ENCODE peak calls at places on chromosomes 6 and 20, in four cellular contexts. One of them, this sample, is unnamed.

GRCh38 chr20:8043687-8044278 is 24.2 kb upstream of the TMX4 start:
- DNase-seq in AG04449: no peak
- DNase-seq in activated CD8-positive, alpha-beta T cell treated with anti-CD3 and anti-CD28 coated beads for 36 hours: peak; percentile 14
- DNase-seq in type B pancreatic cell: no peak
- DNase-seq in this sample: peak; percentile 20

GRCh38 chr20:325043-325888 is at the start of gene SOX12:
- DNase-seq in AG04449: no peak
- DNase-seq in activated CD8-positive, alpha-beta T cell treated with anti-CD3 and anti-CD28 coated beads for 36 hours: peak; percentile 98
- DNase-seq in type B pancreatic cell: peak; percentile 100
- DNase-seq in this sample: no peak

GRCh38 chr6:35146453-35146852 is 5.3 kb upstream of the TCP11 start:
- DNase-seq in AG04449: no peak
- DNase-seq in activated CD8-positive, alpha-beta T cell treated with anti-CD3 and anti-CD28 coated beads for 36 hours: peak; percentile 64
- DNase-seq in type B pancreatic cell: no peak
- DNase-seq in this sample: peak; percentile 12

GRCh38 chr20:48621256-48622078 is 206.3 kb downstream of the PREX1 start:
- DNase-seq in AG04449: no peak
- DNase-seq in activated CD8-positive, alpha-beta T cell treated with anti-CD3 and anti-CD28 coated beads for 36 hours: no peak
- DNase-seq in type B pancreatic cell: no peak
- DNase-seq in this sample: no peak

GRCh38 chr6:63806573-63806913 is 170.9 kb downstream of the PHF3 start:
- DNase-seq in AG04449: no peak
- DNase-seq in activated CD8-positive, alpha-beta T cell treated with anti-CD3 and anti-CD28 coated beads for 36 hours: no peak
- DNase-seq in type B pancreatic cell: no peak
- DNase-seq in this sample: no peak

GRCh38 chr6:89260310-89260709 is 43.2 kb upstream of the GABRR1 start:
- DNase-seq in AG04449: no peak
- DNase-seq in activated CD8-positive, alpha-beta T cell treated with anti-CD3 and anti-CD28 coated beads for 36 hours: no peak
- DNase-seq in type B pancreatic cell: no peak
- DNase-seq in this sample: no peak

GRCh38 chr6:22045261-22045912 is 251.4 kb downstream of the PRL start:
- DNase-seq in AG04449: no peak
- DNase-seq in activated CD8-positive, alpha-beta T cell treated with anti-CD3 and anti-CD28 coated beads for 36 hours: no peak
- DNase-seq in type B pancreatic cell: no peak
- DNase-seq in this sample: no peak

GRCh38 chr6:167307342-167307955 is 16.3 kb downstream of the UNC93A start:
- DNase-seq in AG04449: no peak
- DNase-seq in activated CD8-positive, alpha-beta T cell treated with anti-CD3 and anti-CD28 coated beads for 36 hours: no peak
- DNase-seq in type B pancreatic cell: no peak
- DNase-seq in this sample: no peak

GRCh38 chr6:87656857-87657256 is 45.2 kb downstream of the AKIRIN2 start:
- DNase-seq in AG04449: no peak
- DNase-seq in activated CD8-positive, alpha-beta T cell treated with anti-CD3 and anti-CD28 coated beads for 36 hours: no peak
- DNase-seq in type B pancreatic cell: no peak
- DNase-seq in this sample: no peak

GRCh38 chr20:40286991-40287531 is 402.0 kb downstream of the MAFB start:
- DNase-seq in AG04449: no peak
- DNase-seq in activated CD8-positive, alpha-beta T cell treated with anti-CD3 and anti-CD28 coated beads for 36 hours: no peak
- DNase-seq in type B pancreatic cell: no peak
- DNase-seq in this sample: no peak

GRCh38 chr6:74073896-74074295 is 377.9 kb downstream of the CD109 start:
- DNase-seq in AG04449: no peak
- DNase-seq in activated CD8-positive, alpha-beta T cell treated with anti-CD3 and anti-CD28 coated beads for 36 hours: no peak
- DNase-seq in type B pancreatic cell: no peak
- DNase-seq in this sample: no peak

GRCh38 chr20:13231031-13231752 is 10.1 kb downstream of the ISM1 start:
- DNase-seq in AG04449: peak; percentile 52
- DNase-seq in activated CD8-positive, alpha-beta T cell treated with anti-CD3 and anti-CD28 coated beads for 36 hours: peak; percentile 78
- DNase-seq in type B pancreatic cell: no peak
- DNase-seq in this sample: no peak

GRCh38 chr6:154682633-154683125 is 50.5 kb upstream of the SCAF8 start:
- DNase-seq in AG04449: no peak
- DNase-seq in activated CD8-positive, alpha-beta T cell treated with anti-CD3 and anti-CD28 coated beads for 36 hours: no peak
- DNase-seq in type B pancreatic cell: no peak
- DNase-seq in this sample: no peak

GRCh38 chr20:38617011-38617829 is 15.6 kb downstream of the ARHGAP40 start:
- DNase-seq in AG04449: no peak
- DNase-seq in activated CD8-positive, alpha-beta T cell treated with anti-CD3 and anti-CD28 coated beads for 36 hours: no peak
- DNase-seq in type B pancreatic cell: no peak
- DNase-seq in this sample: no peak

GRCh38 chr6:136677344-136677743 is 114.9 kb downstream of the MAP3K5 start:
- DNase-seq in AG04449: no peak
- DNase-seq in activated CD8-positive, alpha-beta T cell treated with anti-CD3 and anti-CD28 coated beads for 36 hours: no peak
- DNase-seq in type B pancreatic cell: no peak
- DNase-seq in this sample: no peak

GRCh38 chr20:9609892-9610502 is 95.6 kb downstream of the LAMP5 start:
- DNase-seq in AG04449: peak; percentile 29
- DNase-seq in activated CD8-positive, alpha-beta T cell treated with anti-CD3 and anti-CD28 coated beads for 36 hours: peak; percentile 72
- DNase-seq in type B pancreatic cell: no peak
- DNase-seq in this sample: peak; percentile 62

GRCh38 chr6:26184492-26184891 is 97.3 kb downstream of the HFE start:
- DNase-seq in AG04449: no peak
- DNase-seq in activated CD8-positive, alpha-beta T cell treated with anti-CD3 and anti-CD28 coated beads for 36 hours: no peak
- DNase-seq in type B pancreatic cell: no peak
- DNase-seq in this sample: no peak

GRCh38 chr20:25053207-25054132 is 4.5 kb downstream of the ACSS1 start:
- DNase-seq in AG04449: no peak
- DNase-seq in activated CD8-positive, alpha-beta T cell treated with anti-CD3 and anti-CD28 coated beads for 36 hours: no peak
- DNase-seq in type B pancreatic cell: no peak
- DNase-seq in this sample: no peak

GRCh38 chr6:87846446-87846845 is 144.4 kb upstream of the AKIRIN2 start:
- DNase-seq in AG04449: no peak
- DNase-seq in activated CD8-positive, alpha-beta T cell treated with anti-CD3 and anti-CD28 coated beads for 36 hours: no peak
- DNase-seq in type B pancreatic cell: no peak
- DNase-seq in this sample: no peak

GRCh38 chr6:35086282-35086632 is 54.9 kb downstream of the TCP11 start:
- DNase-seq in AG04449: no peak
- DNase-seq in activated CD8-positive, alpha-beta T cell treated with anti-CD3 and anti-CD28 coated beads for 36 hours: no peak
- DNase-seq in type B pancreatic cell: peak; percentile 56
- DNase-seq in this sample: no peak

GRCh38 chr20:62996596-62996982 is 10.2 kb downstream of the BHLHE23 start:
- DNase-seq in AG04449: no peak
- DNase-seq in activated CD8-positive, alpha-beta T cell treated with anti-CD3 and anti-CD28 coated beads for 36 hours: no peak
- DNase-seq in type B pancreatic cell: no peak
- DNase-seq in this sample: no peak

GRCh38 chr6:42030585-42031506 is 19.5 kb upstream of the TAF8 start:
- DNase-seq in AG04449: no peak
- DNase-seq in activated CD8-positive, alpha-beta T cell treated with anti-CD3 and anti-CD28 coated beads for 36 hours: peak; percentile 87
- DNase-seq in type B pancreatic cell: no peak
- DNase-seq in this sample: no peak

GRCh38 chr20:62030834-62031434 is 34.7 kb downstream of the TAF4 start:
- DNase-seq in AG04449: no peak
- DNase-seq in activated CD8-positive, alpha-beta T cell treated with anti-CD3 and anti-CD28 coated beads for 36 hours: peak; percentile 36
- DNase-seq in type B pancreatic cell: no peak
- DNase-seq in this sample: no peak

DNA sequence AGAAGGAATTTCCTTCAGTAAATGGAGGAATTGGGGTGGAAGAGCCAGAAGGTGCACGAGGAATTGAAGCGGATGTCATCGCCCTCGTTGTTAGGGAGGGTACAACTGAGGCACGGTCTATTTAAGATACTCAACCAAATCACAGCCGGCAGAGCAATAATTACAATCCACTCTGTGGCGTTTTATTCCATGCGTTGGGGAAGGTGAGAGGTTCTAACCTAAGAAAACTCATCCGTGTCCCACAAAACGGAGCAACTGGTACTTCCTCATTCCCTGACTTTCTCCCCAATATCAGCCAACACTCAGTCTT is 802 bp upstream of the RRBP1 start:
- DNase-seq in AG04449: no peak
- DNase-seq in activated CD8-positive, alpha-beta T cell treated with anti-CD3 and anti-CD28 coated beads for 36 hours: no peak
- DNase-seq in type B pancreatic cell: no peak
- DNase-seq in this sample: no peak
- TF ChIP-seq CTCF in AG04449: no peak
- TF ChIP-seq CTCF in activated CD8-positive, alpha-beta T cell treated with anti-CD3 and anti-CD28 coated beads for 36 hours: peak; percentile 50
- TF ChIP-seq CTCF in type B pancreatic cell: no peak
- TF ChIP-seq CTCF in this sample: no peak

DNA sequence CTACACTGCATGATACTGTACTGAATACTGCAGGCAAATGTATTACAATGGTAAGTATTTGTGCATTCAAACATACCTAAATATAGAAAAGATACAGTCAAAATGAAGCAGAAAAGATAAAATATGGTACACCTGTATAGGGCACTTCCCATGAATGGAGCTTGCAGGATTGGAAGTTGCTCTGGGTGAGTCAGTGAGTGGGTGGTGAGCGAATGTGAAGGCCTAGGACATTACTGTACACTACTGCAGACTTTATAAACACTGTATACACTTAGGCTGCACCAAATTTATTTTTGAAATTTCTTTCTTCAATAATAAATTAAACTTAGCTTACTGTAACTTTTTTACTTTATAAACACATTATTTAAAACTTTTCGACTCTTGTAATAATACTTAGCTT is 213.1 kb downstream of the ATXN1 start:
- DNase-seq in AG04449: no peak
- DNase-seq in activated CD8-positive, alpha-beta T cell treated with anti-CD3 and anti-CD28 coated beads for 36 hours: no peak
- DNase-seq in type B pancreatic cell: no peak
- DNase-seq in this sample: no peak
- TF ChIP-seq CTCF in AG04449: no peak
- TF ChIP-seq CTCF in activated CD8-positive, alpha-beta T cell treated with anti-CD3 and anti-CD28 coated beads for 36 hours: no peak
- TF ChIP-seq CTCF in type B pancreatic cell: no peak
- TF ChIP-seq CTCF in this sample: no peak

GRCh38 chr20:52104546-52105044 is 87.0 kb downstream of the ZFP64 start:
- DNase-seq in AG04449: no peak
- DNase-seq in activated CD8-positive, alpha-beta T cell treated with anti-CD3 and anti-CD28 coated beads for 36 hours: peak; percentile 8
- DNase-seq in type B pancreatic cell: no peak
- DNase-seq in this sample: no peak

GRCh38 chr20:52103469-52103910 is 88.1 kb downstream of the ZFP64 start:
- DNase-seq in AG04449: no peak
- DNase-seq in activated CD8-positive, alpha-beta T cell treated with anti-CD3 and anti-CD28 coated beads for 36 hours: peak; percentile 41
- DNase-seq in type B pancreatic cell: no peak
- DNase-seq in this sample: no peak

GRCh38 chr20:52103911-52104545 is 87.6 kb downstream of the ZFP64 start:
- DNase-seq in AG04449: no peak
- DNase-seq in activated CD8-positive, alpha-beta T cell treated with anti-CD3 and anti-CD28 coated beads for 36 hours: peak; percentile 50
- DNase-seq in type B pancreatic cell: no peak
- DNase-seq in this sample: no peak

GRCh38 chr20:52105045-52105572 is 86.5 kb downstream of the ZFP64 start:
- DNase-seq in AG04449: no peak
- DNase-seq in activated CD8-positive, alpha-beta T cell treated with anti-CD3 and anti-CD28 coated beads for 36 hours: peak; percentile 4
- DNase-seq in type B pancreatic cell: no peak
- DNase-seq in this sample: no peak

GRCh38 chr20:52105573-52106422 is 85.8 kb downstream of the ZFP64 start:
- DNase-seq in AG04449: no peak
- DNase-seq in activated CD8-positive, alpha-beta T cell treated with anti-CD3 and anti-CD28 coated beads for 36 hours: peak; percentile 60
- DNase-seq in type B pancreatic cell: no peak
- DNase-seq in this sample: no peak
- TF ChIP-seq CTCF in AG04449: peak; percentile 29
- TF ChIP-seq CTCF in activated CD8-positive, alpha-beta T cell treated with anti-CD3 and anti-CD28 coated beads for 36 hours: peak; percentile 41
- TF ChIP-seq CTCF in type B pancreatic cell: no peak
- TF ChIP-seq CTCF in this sample: peak; percentile 33

DNA sequence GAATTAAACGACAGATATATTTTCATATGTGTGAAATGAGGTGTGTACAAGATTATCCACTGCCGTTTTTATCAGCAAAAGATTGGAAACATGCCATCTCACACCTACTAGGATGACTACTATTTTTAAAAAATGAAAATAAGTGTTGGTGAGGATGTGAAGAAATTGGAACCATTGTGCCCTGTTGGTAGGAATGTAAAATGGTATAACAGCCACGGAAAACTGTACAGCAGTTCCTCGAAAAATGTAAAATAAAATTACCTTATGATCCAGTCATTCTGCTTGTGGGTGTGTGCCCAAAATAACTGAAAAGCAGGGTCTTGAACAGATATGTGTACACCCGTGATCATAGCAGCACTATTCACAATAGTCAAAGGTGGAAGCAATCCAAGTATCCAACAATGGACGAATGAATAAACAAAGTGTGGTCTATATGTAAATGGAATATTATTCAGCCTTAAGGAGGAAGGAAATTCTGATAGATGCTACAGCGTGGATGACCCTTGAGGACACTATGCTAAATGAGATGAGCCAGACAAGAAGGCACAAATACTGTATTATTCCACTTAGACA is 27.0 kb upstream of the CCN5 start:
- DNase-seq in AG04449: no peak
- DNase-seq in activated CD8-positive, alpha-beta T cell treated with anti-CD3 and anti-CD28 coated beads for 36 hours: no peak
- DNase-seq in type B pancreatic cell: no peak
- DNase-seq in this sample: no peak
- TF ChIP-seq CTCF in AG04449: no peak
- TF ChIP-seq CTCF in activated CD8-positive, alpha-beta T cell treated with anti-CD3 and anti-CD28 coated beads for 36 hours: no peak
- TF ChIP-seq CTCF in type B pancreatic cell: no peak
- TF ChIP-seq CTCF in this sample: no peak

GRCh38 chr6:151010111-151010510 is 144.6 kb downstream of the MTHFD1L start:
- DNase-seq in AG04449: no peak
- DNase-seq in activated CD8-positive, alpha-beta T cell treated with anti-CD3 and anti-CD28 coated beads for 36 hours: no peak
- DNase-seq in type B pancreatic cell: no peak
- DNase-seq in this sample: peak; percentile 59
- TF ChIP-seq CTCF in AG04449: no peak
- TF ChIP-seq CTCF in activated CD8-positive, alpha-beta T cell treated with anti-CD3 and anti-CD28 coated beads for 36 hours: no peak
- TF ChIP-seq CTCF in type B pancreatic cell: no peak
- TF ChIP-seq CTCF in this sample: no peak